ENCODE peak calls at places on chromosomes 1 and 21, in ten cellular contexts. Y is mucosa of descending colon; I is hypothalamus; H is uterus; R is brain microvascular endothelial cell; L is RCC 7860; Z is T follicular helper cell; S is activated naive CD4-positive, alpha-beta T cell treated with anti-CD3 and anti-CD28 coated beads, Interleukin-2, amount 50 U/mL, for 16 hours; T is stimulated activated CD4-positive, alpha-beta T cell treated with anti-CD3 and anti-CD28 coated beads, Interleukin-2, amount 100 ng/mL, for 4 hours; Q is HEK293T. E is an unnamed sample.

GRCh38 chr1:239997515-239998311 is 94.0 kb upstream of the FMN2 start:
- DNase-seq in Y (no peak), I (no peak), H (no peak), R (no peak), L (no peak), Z (no peak), S (no peak), T (no peak), Q (peak; percentile 78), E (no peak)

GRCh38 chr1:18907021-18907913 is 4.9 kb upstream of the ALDH4A1 start:
- DNase-seq in Y (peak; percentile 68), I (peak; percentile 53), H (peak; percentile 64), R (peak; percentile 58), L (peak; percentile 28), Z (peak; percentile 44), S (peak; percentile 55), T (no peak), Q (peak; percentile 54), E (peak; percentile 58)

GRCh38 chr1:172948457-172948856 is 102.3 kb downstream of the TNFSF18 start:
- DNase-seq in Y (no peak), I (no peak), H (no peak), R (peak; percentile 92), L (peak; percentile 89), Z (no peak), S (no peak), T (peak; percentile 5), Q (no peak), E (no peak)

GRCh38 chr1:178344513-178345077 is 152.2 kb downstream of the CLEC20A start:
- DNase-seq in Y (no peak), I (no peak), H (no peak), R (peak; percentile 76), L (peak; percentile 68), Z (no peak), S (no peak), T (no peak), Q (peak; percentile 24), E (no peak)

GRCh38 chr1:17046043-17046657 is 7.7 kb downstream of the SDHB start:
- DNase-seq in Y (no peak), I (no peak), H (no peak), R (peak; percentile 31), L (peak; percentile 53), Z (no peak), S (no peak), T (no peak), Q (peak; percentile 48), E (peak; percentile 61)

GRCh38 chr21:46130721-46131720 is 24.4 kb downstream of the FTCD start:
- DNase-seq in Y (peak; percentile 40), I (no peak), H (no peak), R (no peak), L (no peak), Z (no peak), S (no peak), T (no peak), Q (no peak), E (no peak)

GRCh38 chr1:22259581-22260282 is 116.8 kb upstream of the WNT4 start:
- DNase-seq in Y (peak; percentile 76), I (no peak), H (no peak), R (peak; percentile 50), L (peak; percentile 31), Z (no peak), S (no peak), T (no peak), Q (no peak), E (peak; percentile 61)

GRCh38 chr1:72623299-72623708 is 341.0 kb upstream of the NEGR1 start:
- DNase-seq in Y (no peak), I (no peak), H (no peak), R (peak; percentile 18), L (peak; percentile 32), Z (no peak), S (no peak), T (no peak), Q (peak; percentile 31), E (peak; percentile 77)

GRCh38 chr1:236124965-236125364 is 17.4 kb upstream of the GPR137B start:
- DNase-seq in Y (no peak), I (no peak), H (no peak), R (no peak), L (no peak), Z (no peak), S (no peak), T (no peak), Q (peak; percentile 59), E (no peak)

GRCh38 chr1:181551249-181551648 is 67.9 kb downstream of the CACNA1E start:
- DNase-seq in Y (peak; percentile 56), I (peak; percentile 39), H (no peak), R (no peak), L (no peak), Z (no peak), S (no peak), T (no peak), Q (no peak), E (no peak)

GRCh38 chr1:204480515-204480914 is 14.1 kb downstream of the PIK3C2B start:
- DNase-seq in Y (no peak), I (no peak), H (no peak), R (no peak), L (no peak), Z (no peak), S (no peak), T (no peak), Q (no peak), E (peak; percentile 11)

GRCh38 chr1:110436635-110437034 is 14.3 kb upstream of the PROK1 start:
- DNase-seq in Y (no peak), I (no peak), H (no peak), R (no peak), L (no peak), Z (no peak), S (no peak), T (no peak), Q (peak; percentile 67), E (no peak)

GRCh38 chr1:197798492-197798891 is 23.2 kb upstream of the DENND1B start:
- DNase-seq in Y (no peak), I (no peak), H (no peak), R (no peak), L (no peak), Z (no peak), S (no peak), T (no peak), Q (no peak), E (no peak)

GRCh38 chr1:206508130-206508884 is 976 bp downstream of the RASSF5 start:
- DNase-seq in Y (no peak), I (no peak), H (no peak), R (no peak), L (no peak), Z (no peak), S (no peak), T (no peak), Q (no peak), E (no peak)

GRCh38 chr1:29123871-29124365 is at the start of gene TMEM200B:
- DNase-seq in Y (no peak), I (no peak), H (peak; percentile 71), R (no peak), L (no peak), Z (no peak), S (peak; percentile 20), T (no peak), Q (no peak), E (no peak)

GRCh38 chr1:5910666-5911065 is 81.6 kb downstream of the NPHP4 start:
- DNase-seq in Y (no peak), I (no peak), H (no peak), R (no peak), L (no peak), Z (no peak), S (no peak), T (no peak), Q (no peak), E (no peak)

GRCh38 chr1:230558324-230558723 is 84.0 kb upstream of the COG2 start:
- DNase-seq in Y (no peak), I (no peak), H (no peak), R (no peak), L (no peak), Z (no peak), S (no peak), T (no peak), Q (no peak), E (no peak)

GRCh38 chr1:99503276-99503747 is 142.6 kb upstream of the PALMD start:
- DNase-seq in Y (no peak), I (no peak), H (no peak), R (peak; percentile 10), L (no peak), Z (no peak), S (no peak), T (no peak), Q (no peak), E (no peak)

GRCh38 chr1:115458426-115459114 is 120.5 kb upstream of the NGF start:
- DNase-seq in Y (no peak), I (no peak), H (no peak), R (no peak), L (no peak), Z (no peak), S (no peak), T (no peak), Q (no peak), E (peak; percentile 36)

GRCh38 chr21:17436626-17437111 is 76.2 kb upstream of the CXADR start:
- DNase-seq in Y (no peak), I (no peak), H (no peak), R (no peak), L (no peak), Z (no peak), S (no peak), T (no peak), Q (peak; percentile 36), E (no peak)

GRCh38 chr1:80498673-80499072 is 1302.1 kb upstream of the ADGRL2 start:
- DNase-seq in Y (no peak), I (no peak), H (no peak), R (no peak), L (no peak), Z (no peak), S (no peak), T (no peak), Q (no peak), E (no peak)

GRCh38 chr1:171563675-171564074 is 58.4 kb upstream of the MYOCOS start:
- DNase-seq in Y (no peak), I (no peak), H (no peak), R (no peak), L (no peak), Z (no peak), S (no peak), T (no peak), Q (no peak), E (no peak)

GRCh38 chr1:237677979-237678378 is 212.7 kb downstream of the ZP4 start:
- DNase-seq in Y (no peak), I (no peak), H (no peak), R (peak; percentile 40), L (peak; percentile 59), Z (no peak), S (no peak), T (no peak), Q (no peak), E (peak; percentile 9)

E was measured in NCI-H510A treated with DMSO at 0.1 percent for 48 hours.